ENCODE peak calls at places on chromosomes 16 and 17, in five cellular contexts. One of them, this sample, is unnamed.

GRCh38 chr17:50272711-50273653 is 1.3 kb upstream of the TMEM92 start:
- DNase-seq in K562: peak
- DNase-seq in GM12878: no peak
- DNase-seq in A549: peak
- DNase-seq in GM23338: peak
- DNase-seq in this sample: no peak

GRCh38 chr17:34235389-34236028 is 19.6 kb upstream of the CCL2 start:
- DNase-seq in GM23338: no peak
- DNase-seq in GM12878: no peak
- DNase-seq in A549: no peak
- DNase-seq in K562: no peak
- DNase-seq in this sample: no peak

GRCh38 chr17:42563543-42563942 is 1.6 kb downstream of the COASY start:
- DNase-seq in GM23338: no peak
- DNase-seq in A549: no peak
- DNase-seq in GM12878: no peak
- DNase-seq in K562: no peak
- DNase-seq in this sample: no peak

GRCh38 chr17:29390856-29391631 is 881 bp downstream of the TAOK1 start:
- DNase-seq in GM12878: no peak
- DNase-seq in GM23338: peak
- DNase-seq in A549: peak
- DNase-seq in K562: peak
- DNase-seq in this sample: peak

GRCh38 chr17:39618252-39618913 is 8.4 kb upstream of the PPP1R1B start:
- DNase-seq in GM23338: peak
- DNase-seq in GM12878: no peak
- DNase-seq in K562: no peak
- DNase-seq in A549: no peak
- DNase-seq in this sample: no peak

GRCh38 chr17:77145635-77146632 is 5.2 kb downstream of the SEC14L1 start:
- DNase-seq in GM23338: peak
- DNase-seq in A549: no peak
- DNase-seq in GM12878: peak
- DNase-seq in K562: no peak
- DNase-seq in this sample: peak

GRCh38 chr17:50169121-50169764 is 3.4 kb downstream of the SGCA start:
- DNase-seq in K562: peak
- DNase-seq in GM23338: peak
- DNase-seq in A549: peak
- DNase-seq in GM12878: peak
- DNase-seq in this sample: peak

GRCh38 chr17:67449065-67449464 is 72.0 kb downstream of the PITPNC1 start:
- DNase-seq in A549: no peak
- DNase-seq in GM12878: no peak
- DNase-seq in GM23338: no peak
- DNase-seq in K562: no peak
- DNase-seq in this sample: no peak

GRCh38 chr16:813204-813915 is 12.8 kb upstream of the GNG13 start:
- DNase-seq in GM12878: no peak
- DNase-seq in K562: peak
- DNase-seq in A549: no peak
- DNase-seq in GM23338: peak
- DNase-seq in this sample: peak

GRCh38 chr17:40122466-40122943 is 734 bp downstream of the MSL1 start:
- DNase-seq in A549: peak
- DNase-seq in GM12878: no peak
- DNase-seq in GM23338: peak
- DNase-seq in K562: peak
- DNase-seq in this sample: no peak

GRCh38 chr17:68456529-68457167 is 648 bp downstream of the WIPI1 start:
- DNase-seq in A549: peak
- DNase-seq in GM23338: peak
- DNase-seq in GM12878: no peak
- DNase-seq in K562: no peak
- DNase-seq in this sample: peak

GRCh38 chr17:74871329-74872076 is 1.3 kb downstream of the FDXR start:
- DNase-seq in GM23338: no peak
- DNase-seq in A549: no peak
- DNase-seq in GM12878: no peak
- DNase-seq in K562: no peak
- DNase-seq in this sample: no peak

GRCh38 chr17:19390951-19391350 is 4.0 kb upstream of the MFAP4 start:
- DNase-seq in A549: no peak
- DNase-seq in GM23338: no peak
- DNase-seq in GM12878: no peak
- DNase-seq in K562: no peak
- DNase-seq in this sample: no peak

GRCh38 chr16:82061861-82062525 is 26.9 kb downstream of the HSD17B2 start:
- DNase-seq in GM23338: peak
- DNase-seq in K562: peak
- DNase-seq in A549: peak
- DNase-seq in GM12878: no peak
- DNase-seq in this sample: no peak

GRCh38 chr17:79843475-79843916 is 4.3 kb upstream of the CBX4 start:
- DNase-seq in GM12878: no peak
- DNase-seq in GM23338: no peak
- DNase-seq in A549: no peak
- DNase-seq in K562: no peak
- DNase-seq in this sample: no peak

GRCh38 chr17:14289162-14289561 is 11.7 kb upstream of the HS3ST3B1 start:
- DNase-seq in A549: no peak
- DNase-seq in GM23338: no peak
- DNase-seq in K562: no peak
- DNase-seq in GM12878: no peak
- DNase-seq in this sample: no peak

GRCh38 chr16:31373235-31373634 is 18.3 kb downstream of the ITGAX start:
- DNase-seq in A549: no peak
- DNase-seq in K562: no peak
- DNase-seq in GM12878: no peak
- DNase-seq in GM23338: no peak
- DNase-seq in this sample: no peak

GRCh38 chr16:31375231-31375630 is 17.9 kb upstream of the ITGAD start:
- DNase-seq in GM12878: no peak
- DNase-seq in K562: no peak
- DNase-seq in A549: no peak
- DNase-seq in GM23338: no peak
- DNase-seq in this sample: no peak

GRCh38 chr16:31377210-31377903 is 15.8 kb upstream of the ITGAD start:
- DNase-seq in GM23338: no peak
- DNase-seq in K562: no peak
- DNase-seq in A549: no peak
- DNase-seq in GM12878: no peak
- DNase-seq in this sample: no peak

GRCh38 chr16:31380201-31380600 is 12.9 kb upstream of the ITGAD start:
- DNase-seq in A549: no peak
- DNase-seq in K562: no peak
- DNase-seq in GM23338: no peak
- DNase-seq in GM12878: no peak
- DNase-seq in this sample: no peak

DNA sequence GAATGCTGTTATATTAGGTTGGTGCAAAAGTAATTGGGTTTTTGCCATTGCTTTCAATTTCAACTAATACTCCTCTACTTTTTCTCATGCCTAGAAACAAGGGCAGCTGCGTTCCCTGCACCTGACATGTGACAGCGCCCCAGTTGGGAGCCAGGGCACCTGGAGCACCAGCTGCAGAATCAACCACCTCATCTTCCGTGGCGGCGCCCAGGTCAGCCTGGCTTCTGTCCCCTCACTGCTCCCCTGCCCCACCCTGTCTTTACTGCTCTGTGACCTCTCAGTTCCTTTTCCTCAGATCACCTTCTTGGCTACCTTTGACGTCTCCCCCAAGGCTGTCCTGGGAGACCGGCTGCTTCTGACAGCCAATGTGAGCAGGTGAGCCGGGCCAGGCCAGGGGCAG is 16.4 kb upstream of the ITGAD start:
- DNase-seq in GM12878: no peak
- DNase-seq in A549: no peak
- DNase-seq in K562: no peak
- DNase-seq in GM23338: no peak
- DNase-seq in this sample: no peak
- TF ChIP-seq JUNB in GM12878: no peak
- TF ChIP-seq JUNB in A549: no peak
- TF ChIP-seq JUNB in K562: no peak
- TF ChIP-seq JUNB in GM23338: no peak
- TF ChIP-seq JUNB in this sample: no peak

GRCh38 chr16:35596467-35596866 is 2137.1 kb downstream of the TP53TG3F start:
- DNase-seq in GM12878: no peak
- DNase-seq in K562: no peak
- DNase-seq in A549: no peak
- DNase-seq in GM23338: no peak
- DNase-seq in this sample: no peak

GRCh38 chr16:35599429-35600165 is 2140.2 kb downstream of the TP53TG3F start:
- DNase-seq in A549: no peak
- DNase-seq in GM23338: no peak
- DNase-seq in K562: no peak
- DNase-seq in GM12878: no peak
- DNase-seq in this sample: no peak

GRCh38 chr16:35602116-35602515 is 2142.7 kb downstream of the TP53TG3F start:
- DNase-seq in GM12878: no peak
- DNase-seq in GM23338: no peak
- DNase-seq in K562: no peak
- DNase-seq in A549: no peak
- DNase-seq in this sample: no peak

GRCh38 chr16:35598696-35599332 is 2139.4 kb downstream of the TP53TG3F start:
- DNase-seq in A549: peak
- DNase-seq in GM23338: no peak
- DNase-seq in GM12878: no peak
- DNase-seq in K562: no peak
- DNase-seq in this sample: no peak
- TF ChIP-seq JUNB in A549: no peak
- TF ChIP-seq JUNB in GM23338: no peak
- TF ChIP-seq JUNB in GM12878: no peak
- TF ChIP-seq JUNB in K562: no peak
- TF ChIP-seq JUNB in this sample: no peak

GRCh38 chr17:62793919-62794665 is 14.0 kb downstream of the MARCHF10 start:
- DNase-seq in GM12878: no peak
- DNase-seq in K562: no peak
- DNase-seq in GM23338: no peak
- DNase-seq in A549: no peak
- DNase-seq in this sample: no peak

GRCh38 chr17:62801553-62801952 is 6.6 kb downstream of the MARCHF10 start:
- DNase-seq in K562: no peak
- DNase-seq in GM12878: no peak
- DNase-seq in A549: no peak
- DNase-seq in GM23338: no peak
- DNase-seq in this sample: no peak

GRCh38 chr17:62794666-62794971 is 13.5 kb downstream of the MARCHF10 start:
- DNase-seq in A549: no peak
- DNase-seq in GM23338: no peak
- DNase-seq in K562: no peak
- DNase-seq in GM12878: no peak
- DNase-seq in this sample: no peak

GRCh38 chr17:62800580-62800979 is 7.5 kb downstream of the MARCHF10 start:
- DNase-seq in GM23338: peak
- DNase-seq in GM12878: no peak
- DNase-seq in A549: peak
- DNase-seq in K562: no peak
- DNase-seq in this sample: no peak

GRCh38 chr17:62797959-62798358 is 10.2 kb downstream of the MARCHF10 start:
- DNase-seq in GM12878: no peak
- DNase-seq in A549: no peak
- DNase-seq in K562: no peak
- DNase-seq in GM23338: no peak
- DNase-seq in this sample: no peak
- TF ChIP-seq JUNB in GM12878: no peak
- TF ChIP-seq JUNB in A549: no peak
- TF ChIP-seq JUNB in K562: no peak
- TF ChIP-seq JUNB in GM23338: no peak
- TF ChIP-seq JUNB in this sample: no peak

GRCh38 chr17:82235775-82236141 is 6.9 kb downstream of the SLC16A3 start:
- DNase-seq in GM23338: no peak
- DNase-seq in A549: no peak
- DNase-seq in K562: no peak
- DNase-seq in GM12878: no peak
- DNase-seq in this sample: no peak
- TF ChIP-seq JUNB in GM23338: no peak
- TF ChIP-seq JUNB in A549: no peak
- TF ChIP-seq JUNB in K562: no peak
- TF ChIP-seq JUNB in GM12878: no peak
- TF ChIP-seq JUNB in this sample: no peak

GRCh38 chr17:76139801-76140660 is 1.0 kb downstream of the FOXJ1 start:
- DNase-seq in K562: peak
- DNase-seq in A549: no peak
- DNase-seq in GM23338: peak
- DNase-seq in GM12878: no peak
- DNase-seq in this sample: no peak
- TF ChIP-seq JUNB in K562: no peak
- TF ChIP-seq JUNB in A549: no peak
- TF ChIP-seq JUNB in GM23338: no peak
- TF ChIP-seq JUNB in GM12878: no peak
- TF ChIP-seq JUNB in this sample: no peak

GRCh38 chr17:36544320-36545092 is at the start of gene GGNBP2:
- DNase-seq in GM12878: peak
- DNase-seq in GM23338: peak
- DNase-seq in K562: peak
- DNase-seq in A549: peak
- DNase-seq in this sample: peak
- TF ChIP-seq JUNB in GM12878: no peak
- TF ChIP-seq JUNB in GM23338: no peak
- TF ChIP-seq JUNB in K562: no peak
- TF ChIP-seq JUNB in A549: no peak
- TF ChIP-seq JUNB in this sample: no peak

GRCh38 chr16:30458561-30459394 is 13.1 kb upstream of the SEPHS2 start:
- DNase-seq in A549: no peak
- DNase-seq in GM23338: no peak
- DNase-seq in K562: no peak
- DNase-seq in GM12878: peak
- DNase-seq in this sample: peak
- TF ChIP-seq JUNB in A549: no peak
- TF ChIP-seq JUNB in GM23338: no peak
- TF ChIP-seq JUNB in K562: no peak
- TF ChIP-seq JUNB in GM12878: peak
- TF ChIP-seq JUNB in this sample: no peak

DNA sequence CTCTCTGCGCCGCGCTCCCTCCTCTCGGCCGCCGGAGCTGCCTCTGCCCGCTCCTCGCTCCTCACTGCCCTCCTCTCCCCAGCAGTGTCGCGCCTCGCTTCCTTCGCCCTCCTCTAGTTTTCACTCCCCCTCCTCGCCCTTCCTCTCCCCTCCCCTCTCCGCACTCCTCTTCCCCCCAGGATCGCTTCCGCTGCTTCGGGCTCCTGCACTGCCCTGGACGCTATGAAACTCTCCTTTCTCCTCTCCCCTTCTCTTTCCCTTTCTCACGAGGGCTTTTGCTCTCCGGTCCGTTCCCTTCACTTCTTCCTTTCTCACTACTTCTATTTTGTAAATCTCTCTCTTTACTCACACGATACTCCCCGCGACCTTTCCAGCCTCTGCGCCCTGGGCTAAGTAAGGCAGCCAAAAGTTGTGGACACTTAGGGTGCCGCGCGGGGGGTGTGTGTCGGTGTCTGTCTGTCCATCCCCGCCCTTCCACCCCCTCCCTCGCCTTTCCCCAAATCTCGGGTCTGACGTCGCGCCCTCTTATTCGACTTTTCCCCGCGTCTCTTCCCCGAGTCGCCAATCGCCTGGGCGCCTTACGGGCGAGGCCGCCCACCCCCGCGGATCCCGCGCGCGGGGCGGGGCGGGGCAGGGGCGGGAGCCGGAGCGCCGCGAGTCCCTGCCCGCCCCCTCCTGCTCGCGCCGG is at the start of gene IRX3:
- DNase-seq in A549: peak
- DNase-seq in K562: no peak
- DNase-seq in GM12878: no peak
- DNase-seq in GM23338: peak
- DNase-seq in this sample: peak
- TF ChIP-seq JUNB in A549: no peak
- TF ChIP-seq JUNB in K562: no peak
- TF ChIP-seq JUNB in GM12878: no peak
- TF ChIP-seq JUNB in GM23338: no peak
- TF ChIP-seq JUNB in this sample: peak